ENCODE peak calls at places on chromosomes 3 and 15, in five cellular contexts. P, V, W, G and U are unnamed samples.

GRCh38 chr3:13018039-13018431 is 55.2 kb downstream of the IQSEC1 start:
- DNase-seq in P (no peak), W (no peak), V (no peak), G (no peak), U (no peak)

GRCh38 chr3:160677459-160677901 is 520 bp downstream of the ARL14 start:
- DNase-seq in W (no peak), V (no peak), G (no peak), P (no peak), U (no peak)

GRCh38 chr3:39124876-39125836 is 17.7 kb downstream of the TTC21A start:
- DNase-seq in W (no peak), V (no peak), G (peak), P (no peak), U (no peak)

GRCh38 chr3:71585891-71586809 is 2.6 kb upstream of the FOXP1 start:
- DNase-seq in W (no peak), P (no peak), V (no peak), G (no peak), U (no peak)

GRCh38 chr3:175111036-175111435 is 251.9 kb downstream of the NAALADL2 start:
- DNase-seq in P (no peak), V (no peak), G (no peak), W (no peak), U (no peak)

GRCh38 chr3:105747056-105747455 is 121.8 kb downstream of the CBLB start:
- DNase-seq in G (no peak), P (no peak), W (no peak), V (no peak), U (no peak)

GRCh38 chr15:34699968-34700640 is 54.7 kb downstream of the GJD2 start:
- DNase-seq in V (no peak), P (no peak), W (no peak), G (no peak), U (no peak)

GRCh38 chr15:67820147-67820991 is 4.9 kb upstream of the SKOR1 start:
- DNase-seq in P (no peak), V (no peak), W (no peak), G (no peak), U (no peak)

GRCh38 chr15:66785637-66786036 is 83.6 kb downstream of the SMAD6 start:
- DNase-seq in G (no peak), P (no peak), V (no peak), W (no peak), U (no peak)

DNA sequence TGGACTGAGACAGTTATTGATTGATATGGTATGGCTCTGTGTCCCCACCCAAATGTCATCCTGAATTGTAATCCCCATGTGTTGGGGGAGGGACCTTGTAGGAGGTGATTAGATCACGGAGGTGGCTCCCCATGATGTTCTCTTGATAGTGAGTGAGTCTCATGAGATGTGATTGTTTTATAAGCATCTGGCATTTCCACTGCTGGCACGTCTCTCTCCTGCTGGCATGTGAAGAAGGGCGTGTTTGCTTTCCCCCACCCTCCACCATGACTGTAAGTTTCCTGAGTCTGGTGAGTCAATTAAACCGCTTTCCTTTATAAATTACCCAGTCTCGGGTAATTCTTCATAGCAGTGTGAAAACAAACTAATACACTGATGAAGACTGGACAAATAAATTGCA is 105.6 kb upstream of the MELTF start:
- DNase-seq in W (no peak), P (no peak), G (no peak), V (no peak), U (no peak)
- TF ChIP-seq SUZ12 in W (no peak), P (no peak), G (no peak), V (no peak), U (no peak)

DNA sequence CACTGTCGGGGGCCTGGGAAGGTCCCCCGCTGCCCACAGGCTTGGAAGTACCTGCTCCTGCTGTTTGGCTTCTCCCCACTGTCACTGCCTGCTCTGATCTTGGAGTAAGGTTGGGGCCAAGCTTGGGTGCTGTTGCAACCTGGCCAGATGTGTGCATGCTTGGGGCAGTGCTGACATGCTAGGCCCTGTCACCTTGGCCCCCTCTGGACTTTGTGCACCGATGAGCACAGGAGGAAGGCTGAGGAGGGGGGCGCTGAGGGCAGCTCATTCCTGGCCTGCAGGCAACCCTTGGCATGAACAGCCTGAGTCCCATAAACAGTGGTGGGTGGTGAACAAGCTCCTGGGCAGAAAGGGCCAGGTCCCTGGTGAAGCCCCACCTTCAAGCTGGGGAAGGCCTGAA is 4.0 kb upstream of the XCR1 start:
- DNase-seq in V (no peak), G (no peak), P (no peak), W (no peak), U (no peak)
- TF ChIP-seq SUZ12 in V (no peak), G (no peak), P (no peak), W (no peak), U (no peak)

GRCh38 chr15:41609123-41609522 is 50.1 kb downstream of the TYRO3 start:
- DNase-seq in G (no peak), P (no peak), V (no peak), W (no peak), U (no peak)

GRCh38 chr15:41607033-41607432 is 48.0 kb downstream of the TYRO3 start:
- DNase-seq in W (no peak), P (no peak), V (no peak), G (no peak), U (no peak)

GRCh38 chr15:41605566-41605965 is 46.6 kb downstream of the TYRO3 start:
- DNase-seq in W (no peak), V (no peak), G (peak), P (no peak), U (no peak)

GRCh38 chr15:41603411-41603935 is 44.5 kb downstream of the TYRO3 start:
- DNase-seq in G (no peak), V (no peak), W (no peak), P (no peak), U (no peak)

DNA sequence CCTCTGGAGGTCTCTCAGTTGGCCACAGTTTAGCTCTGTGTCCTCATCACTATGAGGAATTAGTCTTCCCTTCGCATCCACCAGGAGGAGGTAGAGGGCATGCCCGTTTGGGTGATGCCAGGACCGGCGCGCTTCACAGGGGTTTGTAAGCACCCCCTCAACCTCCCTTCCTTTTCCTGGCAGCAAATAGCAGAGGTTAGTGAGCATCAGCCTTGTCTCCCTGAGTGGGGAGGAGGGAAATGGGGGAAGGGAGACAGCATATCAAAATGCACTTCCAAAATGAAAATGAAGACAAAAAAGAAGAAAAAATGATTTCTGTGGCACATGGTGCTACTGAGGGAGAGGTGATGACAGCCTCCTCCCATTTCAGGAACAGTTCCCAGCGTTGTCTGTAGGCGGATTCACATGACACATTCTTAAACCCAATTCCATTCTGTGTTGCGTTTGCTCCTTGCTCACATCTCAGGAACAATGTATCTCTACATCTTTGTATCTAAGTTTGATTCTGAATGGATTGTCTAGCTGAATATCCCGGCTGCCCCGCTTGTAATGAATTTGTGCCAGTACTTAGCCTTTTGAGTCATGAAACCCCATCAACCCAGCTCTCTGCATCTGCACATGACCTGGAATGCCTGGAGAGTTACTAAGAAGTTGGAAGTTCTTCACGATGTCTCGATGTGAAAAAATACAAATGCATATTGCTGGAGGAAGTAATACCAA is 45.1 kb downstream of the TYRO3 start:
- DNase-seq in V (peak), W (no peak), G (peak), P (peak), U (no peak)
- TF ChIP-seq SUZ12 in V (no peak), W (no peak), G (no peak), P (no peak), U (no peak)

DNA sequence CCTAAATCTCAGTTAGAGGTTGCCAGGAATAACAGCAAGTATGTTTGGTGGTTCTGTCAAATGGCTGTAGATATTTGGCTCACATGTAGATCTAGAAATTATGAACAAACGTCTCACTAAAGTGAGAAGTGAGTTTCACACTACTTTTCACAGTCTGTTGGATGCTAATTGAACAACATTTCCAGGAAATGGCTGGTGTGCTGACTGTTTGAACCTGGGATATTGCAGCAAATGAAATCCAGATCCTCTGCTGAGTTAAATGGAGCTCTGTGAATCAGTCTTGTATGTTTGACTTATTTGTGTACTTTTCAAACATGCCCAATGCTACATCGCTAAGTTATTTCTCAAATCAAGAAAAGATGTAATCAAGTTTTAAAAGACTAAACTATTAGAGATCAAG is 21.3 kb upstream of the RSL24D1 start:
- DNase-seq in P (no peak), V (no peak), G (no peak), W (no peak), U (no peak)
- TF ChIP-seq SUZ12 in P (no peak), V (no peak), G (no peak), W (no peak), U (no peak)

GRCh38 chr15:93074596-93074995 is 14.4 kb downstream of the RGMA start:
- DNase-seq in V (no peak), W (no peak), P (no peak), G (no peak), U (no peak)
- TF ChIP-seq SUZ12 in V (no peak), W (no peak), P (no peak), G (no peak), U (no peak)